ENCODE peak calls at places on chromosomes 16 and 17, in six cellular contexts. P is fibroblast of lung; J is adipocyte; L is neural progenitor cell; K is Peyer's patch; H is naive thymus-derived CD4-positive, alpha-beta T cell. T is an unnamed sample.

GRCh38 chr17:19263621-19264010 is 26.4 kb downstream of the EPN2 start:
- DNase-seq in P (peak; percentile 59), J (peak; percentile 51), L (no peak), K (no peak), H (no peak), T (no peak)

GRCh38 chr17:56549501-56549900 is 44.0 kb upstream of the NOG start:
- DNase-seq in P (no peak), J (no peak), L (no peak), K (no peak), H (no peak), T (no peak)

GRCh38 chr16:8867483-8868271 is 1.1 kb downstream of the CARHSP1 start:
- DNase-seq in P (no peak), J (peak; percentile 59), L (peak; percentile 62), K (peak; percentile 33), H (peak; percentile 27), T (no peak)

GRCh38 chr17:50950002-50950877 is 84.1 kb upstream of the TOB1 start:
- DNase-seq in P (peak; percentile 89), J (peak; percentile 88), L (peak; percentile 69), K (peak; percentile 50), H (peak; percentile 56), T (peak; percentile 92)

GRCh38 chr17:64778367-64779290 is 116.5 kb upstream of the SMURF2 start:
- DNase-seq in P (no peak), J (no peak), L (peak; percentile 64), K (peak; percentile 34), H (no peak), T (peak; percentile 56)

GRCh38 chr17:81395600-81396277 is 482 bp downstream of the BAHCC1 start:
- DNase-seq in P (no peak), J (no peak), L (peak; percentile 58), K (no peak), H (no peak), T (no peak)

GRCh38 chr17:16003841-16004240 is 4.2 kb downstream of the TTC19 start:
- DNase-seq in P (no peak), J (no peak), L (no peak), K (no peak), H (no peak), T (no peak)

GRCh38 chr16:12054868-12055267 is 78.3 kb downstream of the SNX29 start:
- DNase-seq in P (no peak), J (no peak), L (no peak), K (no peak), H (no peak), T (no peak)

GRCh38 chr17:49952209-49952911 is 16.6 kb upstream of the DLX4 start:
- DNase-seq in P (peak; percentile 54), J (peak; percentile 68), L (peak; percentile 91), K (peak; percentile 69), H (peak; percentile 77), T (peak; percentile 84)

GRCh38 chr16:76577003-76577402 is 299.8 kb downstream of the CNTNAP4 start:
- DNase-seq in P (no peak), J (no peak), L (no peak), K (no peak), H (no peak), T (no peak)

GRCh38 chr17:16980813-16981731 is 9.2 kb upstream of the TNFRSF13B start:
- DNase-seq in P (no peak), J (peak; percentile 31), L (no peak), K (peak; percentile 79), H (no peak), T (no peak)

GRCh38 chr17:58121925-58122324 is 26.3 kb upstream of the OR4D1 start:
- DNase-seq in P (peak; percentile 46), J (peak; percentile 14), L (peak; percentile 54), K (no peak), H (peak; percentile 56), T (no peak)

GRCh38 chr17:48693178-48693577 is 29.1 kb downstream of the PRAC1 start:
- DNase-seq in P (no peak), J (no peak), L (no peak), K (no peak), H (no peak), T (no peak)

GRCh38 chr17:77038860-77039555 is 101.8 kb upstream of the SEC14L1 start:
- DNase-seq in P (no peak), J (no peak), L (no peak), K (no peak), H (no peak), T (no peak)

GRCh38 chr17:44559288-44560249 is 2.3 kb downstream of the FZD2 start:
- DNase-seq in P (no peak), J (peak; percentile 65), L (no peak), K (no peak), H (no peak), T (no peak)

GRCh38 chr16:70696952-70697600 is 11.2 kb upstream of the MTSS2 start:
- DNase-seq in P (no peak), J (peak; percentile 31), L (no peak), K (no peak), H (peak; percentile 17), T (no peak)

GRCh38 chr17:79129523-79129922 is 54.9 kb downstream of the ENGASE start:
- DNase-seq in P (no peak), J (no peak), L (no peak), K (no peak), H (no peak), T (no peak)

GRCh38 chr17:79131701-79132100 is 57.1 kb downstream of the ENGASE start:
- DNase-seq in P (no peak), J (no peak), L (no peak), K (no peak), H (no peak), T (no peak)

GRCh38 chr17:79131274-79131635 is 56.6 kb downstream of the ENGASE start:
- DNase-seq in P (no peak), J (no peak), L (no peak), K (no peak), H (no peak), T (no peak)

GRCh38 chr17:79132271-79133064 is 57.8 kb downstream of the ENGASE start:
- DNase-seq in P (no peak), J (no peak), L (no peak), K (no peak), H (no peak), T (no peak)

DNA sequence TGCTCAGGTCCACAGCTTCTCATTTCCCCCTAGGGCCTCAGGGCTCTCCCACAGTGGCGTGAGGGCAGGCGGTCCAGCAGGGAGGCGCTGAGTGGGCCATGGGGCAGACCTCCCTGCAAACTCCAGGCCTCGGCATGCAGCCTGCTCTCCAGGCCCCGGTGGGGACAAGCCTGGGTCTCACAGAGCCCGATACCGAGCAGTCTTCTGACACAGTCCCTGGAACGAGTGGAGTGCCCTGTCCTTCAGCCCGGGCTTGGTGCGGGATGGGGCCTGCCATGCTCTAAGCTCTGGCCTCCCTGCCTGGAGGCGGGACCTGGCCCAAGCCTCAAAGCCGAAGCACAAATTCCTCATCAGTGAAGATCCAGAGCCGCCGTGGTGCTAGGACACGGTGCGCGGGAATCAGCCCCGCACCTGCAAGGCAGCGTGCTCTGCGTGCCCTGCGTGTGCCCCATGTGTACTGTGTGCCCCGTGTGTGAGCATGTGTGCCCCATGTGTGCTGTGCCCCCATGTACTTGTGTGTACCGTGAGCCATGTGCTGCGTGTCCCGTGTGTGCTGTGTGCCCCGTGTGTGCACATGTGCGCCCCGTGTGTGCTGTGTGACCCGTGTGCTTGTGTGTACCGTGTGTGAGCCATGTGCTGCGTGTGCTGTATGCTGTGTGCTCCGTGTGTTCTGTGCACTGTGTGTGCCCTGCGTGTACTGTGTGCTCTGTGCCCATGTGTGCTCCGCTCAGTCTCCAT is 56.1 kb downstream of the ENGASE start:
- DNase-seq in P (no peak), J (no peak), L (no peak), K (no peak), H (no peak), T (no peak)
- H3K27me3 ChIP-seq in P (peaks cover 9% of the 10 kb centered on the region), J (peaks cover 69% of the 10 kb centered on the region), L (no peaks in the 10 kb centered on the region), K (no peaks in the 10 kb centered on the region), H (no peaks in the 10 kb centered on the region), T (no peaks in the 10 kb centered on the region)

GRCh38 chr17:5181509-5182305 is 10.0 kb downstream of the ZNF594 start:
- DNase-seq in P (no peak), J (no peak), L (no peak), K (no peak), H (no peak), T (no peak)

GRCh38 chr17:5184284-5184683 is 7.4 kb downstream of the ZNF594 start:
- DNase-seq in P (no peak), J (no peak), L (no peak), K (no peak), H (no peak), T (no peak)

GRCh38 chr17:5182597-5183409 is 8.9 kb downstream of the ZNF594 start:
- DNase-seq in P (no peak), J (no peak), L (no peak), K (no peak), H (no peak), T (no peak)

GRCh38 chr17:5183410-5183793 is 8.3 kb downstream of the ZNF594 start:
- DNase-seq in P (no peak), J (no peak), L (no peak), K (no peak), H (no peak), T (no peak)

DNA sequence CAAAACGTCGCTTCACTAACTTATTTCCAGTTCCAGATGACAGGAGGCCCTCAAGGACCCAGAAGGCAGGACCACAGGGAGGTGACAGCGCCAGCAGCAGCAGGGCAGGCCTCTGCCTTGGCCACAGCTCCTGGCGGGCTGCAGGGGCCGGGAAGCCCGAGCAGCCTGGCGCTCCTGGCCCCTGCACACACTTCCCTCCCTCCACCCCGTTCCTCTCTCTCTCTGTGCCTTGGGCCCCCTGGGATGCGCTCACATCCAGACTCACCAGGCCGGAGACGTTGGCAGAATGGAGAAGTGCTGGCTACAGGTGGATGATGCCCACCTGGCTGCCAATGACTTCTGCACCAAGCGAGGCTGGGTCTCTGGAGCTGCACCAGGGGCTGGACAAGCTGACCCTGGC is 12.7 kb downstream of the ZNF594 start:
- DNase-seq in P (no peak), J (no peak), L (no peak), K (no peak), H (no peak), T (no peak)
- H3K9me3 ChIP-seq in P (peaks cover 6% of the 10 kb centered on the region), J (peaks cover 92% of the 10 kb centered on the region), L (peaks cover 69% of the 10 kb centered on the region), K (peaks cover 82% of the 10 kb centered on the region), H (peaks cover 33% of the 10 kb centered on the region), T (peaks cover 3% of the 10 kb centered on the region)

GRCh38 chr17:79594271-79594670 is 16.6 kb downstream of the RBFOX3 start:
- DNase-seq in P (no peak), J (no peak), L (no peak), K (no peak), H (no peak), T (no peak)
- H3K27me3 ChIP-seq in P (no peaks in the 10 kb centered on the region), J (peaks cover 56% of the 10 kb centered on the region), L (no peaks in the 10 kb centered on the region), K (no peaks in the 10 kb centered on the region), H (no peaks in the 10 kb centered on the region), T (no peaks in the 10 kb centered on the region)

GRCh38 chr17:60713619-60714018 is 36.0 kb downstream of the BCAS3 start:
- DNase-seq in P (no peak), J (no peak), L (no peak), K (no peak), H (no peak), T (no peak)

GRCh38 chr17:60717814-60718213 is 40.2 kb downstream of the BCAS3 start:
- DNase-seq in P (no peak), J (no peak), L (no peak), K (no peak), H (no peak), T (no peak)

GRCh38 chr17:60716766-60717165 is 39.1 kb downstream of the BCAS3 start:
- DNase-seq in P (no peak), J (no peak), L (no peak), K (no peak), H (no peak), T (no peak)

DNA sequence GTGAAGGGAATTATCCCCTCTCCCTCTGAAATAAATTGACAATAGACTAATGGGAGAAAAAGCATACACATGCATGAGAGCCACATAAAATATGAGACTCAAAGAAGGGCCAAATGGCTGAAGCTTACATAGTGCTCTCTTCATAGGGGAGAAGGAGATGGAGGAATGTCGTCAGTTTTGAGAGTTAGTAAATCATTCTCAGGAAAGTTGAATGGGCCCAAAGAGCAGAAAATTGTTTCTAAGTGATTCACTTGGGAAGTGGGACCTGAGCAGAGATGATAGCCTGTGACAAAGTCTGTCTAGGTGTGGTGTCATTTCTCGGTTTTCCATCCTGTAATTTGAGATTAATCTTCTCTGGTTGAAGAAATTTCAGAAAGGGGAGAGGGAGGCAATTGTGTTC is 35.0 kb downstream of the BCAS3 start:
- DNase-seq in P (no peak), J (no peak), L (no peak), K (no peak), H (no peak), T (no peak)
- H3K9me3 ChIP-seq in P (no peaks in the 10 kb centered on the region), J (no peaks in the 10 kb centered on the region), L (no peaks in the 10 kb centered on the region), K (no peaks in the 10 kb centered on the region), H (no peaks in the 10 kb centered on the region), T (no peaks in the 10 kb centered on the region)